ENCODE peak calls at places on chromosomes 13 and 19, in six cellular contexts. M is fibroblast of the aortic adventitia, T is AG04449, N is AG10803, I is heart right ventricle, C is adrenal gland. G is an unnamed sample.

GRCh38 chr13:30443957-30444404 is 21.7 kb downstream of the UBE2L5 start:
- DNase-seq in M (no peak), T (no peak), N (no peak), I (no peak), C (peak; percentile 14), G (no peak)

GRCh38 chr19:56115490-56115889 is 5.6 kb downstream of the ZNF787 start:
- DNase-seq in M (no peak), T (no peak), N (no peak), I (no peak), C (no peak), G (no peak)

GRCh38 chr19:13238891-13239534 is 88.8 kb downstream of the IER2 start:
- DNase-seq in M (no peak), T (no peak), N (no peak), I (no peak), C (no peak), G (no peak)

GRCh38 chr13:105333416-105333815 is 1202.0 kb downstream of the EFNB2 start:
- DNase-seq in M (no peak), T (no peak), N (peak; percentile 72), I (no peak), C (no peak), G (no peak)

GRCh38 chr13:46684287-46685001 is 112.5 kb downstream of the ESD start:
- DNase-seq in M (no peak), T (no peak), N (no peak), I (no peak), C (no peak), G (no peak)

GRCh38 chr19:40282920-40283319 is 2.2 kb downstream of the AKT2 start:
- DNase-seq in M (no peak), T (peak; percentile 29), N (peak; percentile 71), I (no peak), C (no peak), G (no peak)

GRCh38 chr13:105979131-105979530 is 556.3 kb downstream of the EFNB2 start:
- DNase-seq in M (no peak), T (no peak), N (no peak), I (no peak), C (no peak), G (no peak)

GRCh38 chr19:5951338-5951861 is 26.5 kb downstream of the RANBP3 start:
- DNase-seq in M (no peak), T (no peak), N (no peak), I (no peak), C (no peak), G (peak; percentile 23)

GRCh38 chr13:79427265-79427664 is 21.2 kb upstream of the RBM26 start:
- DNase-seq in M (no peak), T (no peak), N (no peak), I (no peak), C (no peak), G (no peak)

GRCh38 chr19:41859213-41859617 is 840 bp upstream of the RPS19 start:
- DNase-seq in M (no peak), T (no peak), N (no peak), I (no peak), C (no peak), G (no peak)

GRCh38 chr19:37990362-37990761 is 83.4 kb downstream of the SIPA1L3 start:
- DNase-seq in M (no peak), T (no peak), N (no peak), I (no peak), C (no peak), G (no peak)

GRCh38 chr13:39777527-39778061 is 122.1 kb downstream of the COG6 start:
- DNase-seq in M (peak; percentile 84), T (peak; percentile 79), N (peak; percentile 90), I (no peak), C (no peak), G (no peak)

GRCh38 chr19:55694656-55695491 is 19.8 kb downstream of the EPN1 start:
- DNase-seq in M (no peak), T (no peak), N (no peak), I (no peak), C (no peak), G (no peak)

GRCh38 chr19:17794731-17795494 is at the start of gene B3GNT3:
- DNase-seq in M (no peak), T (no peak), N (no peak), I (no peak), C (peak; percentile 28), G (peak; percentile 42)

GRCh38 chr13:52933547-52934167 is 85.2 kb upstream of the PCDH8 start:
- DNase-seq in M (no peak), T (no peak), N (no peak), I (no peak), C (no peak), G (peak; percentile 27)

GRCh38 chr19:53545271-53546065 is 7.5 kb downstream of the ZNF331 start:
- DNase-seq in M (peak; percentile 84), T (peak; percentile 46), N (peak; percentile 90), I (no peak), C (no peak), G (no peak)

GRCh38 chr13:110799246-110800236 is 86.0 kb downstream of the ING1 start:
- DNase-seq in M (peak; percentile 96), T (peak; percentile 45), N (peak; percentile 89), I (peak; percentile 62), C (peak; percentile 39), G (no peak)

GRCh38 chr19:41334793-41335192 is 18.9 kb downstream of the TGFB1 start:
- DNase-seq in M (no peak), T (no peak), N (no peak), I (no peak), C (no peak), G (no peak)

GRCh38 chr19:56837892-56838679 is 2.4 kb downstream of the PEG3 start:
- DNase-seq in M (no peak), T (no peak), N (no peak), I (peak; percentile 69), C (peak; percentile 78), G (peak; percentile 77)

GRCh38 chr19:13008926-13009787 is 13.9 kb downstream of the NFIX start:
- DNase-seq in M (peak; percentile 57), T (no peak), N (peak; percentile 36), I (no peak), C (no peak), G (no peak)

GRCh38 chr19:5123646-5124045 is 154.7 kb downstream of the KDM4B start:
- DNase-seq in M (no peak), T (no peak), N (no peak), I (no peak), C (no peak), G (no peak)

GRCh38 chr19:4338441-4339350 is at the start of gene STAP2:
- DNase-seq in M (no peak), T (no peak), N (no peak), I (no peak), C (peak; percentile 53), G (peak; percentile 51)

GRCh38 chr19:2289714-2290435 is 7.9 kb upstream of the PEAK3 start:
- DNase-seq in M (no peak), T (no peak), N (no peak), I (no peak), C (no peak), G (no peak)

GRCh38 chr19:18789883-18790565 is 1.1 kb downstream of the COMP start:
- DNase-seq in M (no peak), T (no peak), N (no peak), I (no peak), C (no peak), G (no peak)

GRCh38 chr19:35797663-35798062 is 15.0 kb downstream of the PRODH2 start:
- DNase-seq in M (no peak), T (no peak), N (no peak), I (no peak), C (no peak), G (peak; percentile 40)

GRCh38 chr19:55366790-55367189 is 3.5 kb downstream of the IL11 start:
- DNase-seq in M (no peak), T (no peak), N (no peak), I (no peak), C (no peak), G (no peak)

GRCh38 chr19:8377598-8377997 is 12.6 kb upstream of the RAB11B start:
- DNase-seq in M (no peak), T (no peak), N (no peak), I (no peak), C (no peak), G (no peak)

GRCh38 chr13:101204270-101205011 is 211.9 kb downstream of the NALCN start:
- DNase-seq in M (peak; percentile 12), T (no peak), N (peak; percentile 20), I (no peak), C (no peak), G (no peak)
- TF ChIP-seq CTCF in M (no peak), T (no peak), N (no peak), I (no peak), C (no peak), G (no peak)

DNA sequence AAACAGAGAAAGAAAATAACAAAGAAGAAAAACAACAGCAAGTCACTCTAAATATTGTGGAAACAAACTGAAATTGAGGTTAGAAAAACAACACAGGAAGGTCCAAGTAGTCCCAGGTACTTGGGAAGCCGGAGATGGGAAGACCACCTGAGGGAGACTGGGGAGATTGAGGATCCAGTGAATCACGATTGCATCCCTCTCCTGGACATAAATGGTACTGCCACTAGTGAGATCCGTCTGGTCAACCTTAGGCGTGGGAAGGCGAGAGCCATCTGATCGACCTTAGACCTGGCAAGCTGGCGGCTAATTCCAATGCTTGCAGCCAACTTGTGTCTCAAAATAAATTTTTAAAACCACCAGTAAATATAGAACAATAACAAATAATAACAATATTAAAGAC is 81.9 kb downstream of the ZNF726 start:
- DNase-seq in M (no peak), T (no peak), N (no peak), I (no peak), C (no peak), G (peak; percentile 17)
- TF ChIP-seq CTCF in M (peak; percentile 42), T (no peak), N (peak; percentile 34), I (peak; percentile 32), C (no peak), G (peak; percentile 22)

DNA sequence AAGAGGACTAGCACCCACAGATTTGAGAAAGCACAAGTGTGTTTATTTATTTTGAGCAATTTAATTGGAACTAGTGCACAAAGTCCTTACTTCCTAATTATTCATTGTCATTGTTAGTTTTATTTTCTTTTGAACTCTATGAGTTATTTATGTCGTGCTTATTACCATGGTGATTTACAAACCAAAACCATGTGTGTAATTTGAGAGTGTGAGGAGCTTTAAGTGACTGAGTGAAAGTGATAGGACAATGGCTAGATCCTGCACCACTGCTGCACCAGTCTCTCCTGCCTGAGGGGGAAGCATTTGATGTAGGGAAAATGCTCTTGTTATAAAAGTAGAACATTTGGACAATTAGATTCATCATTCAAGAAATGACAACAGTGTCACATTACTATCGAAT is 172.3 kb upstream of the KLF12 start:
- DNase-seq in M (peak; percentile 37), T (no peak), N (peak; percentile 34), I (no peak), C (no peak), G (no peak)
- TF ChIP-seq CTCF in M (peak; percentile 26), T (peak; percentile 17), N (no peak), I (no peak), C (no peak), G (no peak)

GRCh38 chr13:37870489-37870845 is 895 bp upstream of the TRPC4 start:
- DNase-seq in M (peak; percentile 11), T (no peak), N (no peak), I (no peak), C (no peak), G (no peak)

GRCh38 chr13:37868691-37869505 is 674 bp downstream of the TRPC4 start:
- DNase-seq in M (peak; percentile 24), T (no peak), N (peak; percentile 67), I (no peak), C (no peak), G (no peak)

GRCh38 chr13:37869506-37869755 is 141 bp downstream of the TRPC4 start:
- DNase-seq in M (peak; percentile 22), T (no peak), N (no peak), I (no peak), C (no peak), G (no peak)

GRCh38 chr13:37870895-37871550 is 1.5 kb upstream of the TRPC4 start:
- DNase-seq in M (peak; percentile 69), T (no peak), N (peak; percentile 72), I (no peak), C (no peak), G (no peak)

GRCh38 chr13:37869756-37870488 is at the start of gene TRPC4:
- DNase-seq in M (peak; percentile 41), T (no peak), N (peak; percentile 80), I (peak; percentile 25), C (peak; percentile 21), G (peak; percentile 29)
- TF ChIP-seq CTCF in M (peak; percentile 51), T (peak; percentile 67), N (peak; percentile 73), I (peak; percentile 62), C (no peak), G (no peak)

G was measured in testis.